ENCODE peak calls at places on chromosomes 13 and 19, in eight cellular contexts. Y is IMR-90, O is fibroblast of lung, J is keratinocyte, X is neuronal stem cell, E is SK-N-SH, N is endothelial cell of umbilical vein, G is colonic mucosa. M is an unnamed sample.

GRCh38 chr19:32816555-32817099 is 52.9 kb downstream of the SLC7A9 start:
- DNase-seq in Y (no peak), O (no peak), J (no peak), X (no peak), E (no peak), N (no peak), G (no peak), M (no peak)

GRCh38 chr19:49363265-49364082 is at the start of gene DKKL1:
- DNase-seq in Y (peak), O (peak), J (peak), X (peak), E (peak), N (peak), G (peak), M (peak)

GRCh38 chr19:2578911-2579677 is 103.2 kb downstream of the GADD45B start:
- DNase-seq in Y (peak), O (peak), J (no peak), X (peak), E (peak), N (peak), G (peak), M (no peak)

GRCh38 chr13:52393572-52394357 is 12.2 kb downstream of the THSD1 start:
- DNase-seq in Y (no peak), O (no peak), J (no peak), X (no peak), E (no peak), N (peak), G (no peak), M (no peak)

GRCh38 chr19:2248136-2249009 is 750 bp upstream of the AMH start:
- DNase-seq in Y (no peak), O (no peak), J (no peak), X (no peak), E (peak), N (no peak), G (no peak), M (no peak)

GRCh38 chr19:14439014-14439413 is 5.9 kb downstream of the PKN1 start:
- DNase-seq in Y (no peak), O (no peak), J (no peak), X (no peak), E (no peak), N (no peak), G (no peak), M (no peak)

GRCh38 chr19:20422616-20423205 is 142.9 kb downstream of the ZNF737 start:
- DNase-seq in Y (no peak), O (no peak), J (no peak), X (peak), E (no peak), N (no peak), G (no peak), M (no peak)

GRCh38 chr19:18202759-18203407 is 959 bp downstream of the RAB3A start:
- DNase-seq in Y (no peak), O (no peak), J (no peak), X (no peak), E (peak), N (no peak), G (peak), M (no peak)

GRCh38 chr19:16920816-16921529 is 32.2 kb downstream of the F2RL3 start:
- DNase-seq in Y (peak), O (peak), J (peak), X (no peak), E (no peak), N (no peak), G (no peak), M (no peak)

GRCh38 chr13:29922896-29923295 is 72.5 kb upstream of the UBL3 start:
- DNase-seq in Y (peak), O (peak), J (no peak), X (no peak), E (no peak), N (no peak), G (no peak), M (no peak)

GRCh38 chr13:66624302-66624701 is 605.8 kb downstream of the PCDH9 start:
- DNase-seq in Y (no peak), O (no peak), J (no peak), X (no peak), E (no peak), N (no peak), G (no peak), M (peak)

GRCh38 chr13:71079638-71080037 is 787.4 kb downstream of the DACH1 start:
- DNase-seq in Y (no peak), O (peak), J (no peak), X (no peak), E (no peak), N (peak), G (no peak), M (no peak)

GRCh38 chr19:38799104-38799503 is 10.1 kb downstream of the LGALS7B start:
- DNase-seq in Y (peak), O (no peak), J (no peak), X (no peak), E (no peak), N (no peak), G (no peak), M (no peak)

GRCh38 chr19:10353793-10354391 is 14.5 kb upstream of the ICAM3 start:
- DNase-seq in Y (peak), O (peak), J (no peak), X (peak), E (peak), N (peak), G (no peak), M (no peak)

GRCh38 chr19:42276284-42276683 is 7.2 kb downstream of the CIC start:
- DNase-seq in Y (no peak), O (no peak), J (no peak), X (no peak), E (no peak), N (no peak), G (no peak), M (no peak)

GRCh38 chr19:42279148-42279901 is 10.3 kb downstream of the CIC start:
- DNase-seq in Y (no peak), O (no peak), J (no peak), X (no peak), E (no peak), N (no peak), G (no peak), M (no peak)

GRCh38 chr19:42279902-42280760 is 11.1 kb downstream of the CIC start:
- DNase-seq in Y (peak), O (peak), J (peak), X (peak), E (peak), N (peak), G (peak), M (no peak)

GRCh38 chr19:42276821-42277220 is 7.8 kb downstream of the CIC start:
- DNase-seq in Y (no peak), O (no peak), J (peak), X (no peak), E (no peak), N (no peak), G (no peak), M (no peak)

GRCh38 chr19:42277821-42278809 is 9.1 kb downstream of the CIC start:
- DNase-seq in Y (no peak), O (peak), J (peak), X (no peak), E (peak), N (peak), G (peak), M (no peak)
- H3K9ac ChIP-seq in Y (no peak), O (no peak), J (peak), X (peak), E (peak), N (no peak), G (peak), M (peak)

GRCh38 chr19:6800991-6801396 is 28.5 kb downstream of the VAV1 start:
- DNase-seq in Y (peak), O (peak), J (peak), X (no peak), E (no peak), N (peak), G (no peak), M (no peak)

GRCh38 chr19:6801397-6802086 is 29.0 kb downstream of the VAV1 start:
- DNase-seq in Y (no peak), O (peak), J (no peak), X (no peak), E (peak), N (peak), G (peak), M (peak)

GRCh38 chr19:6806488-6806887 is 34.0 kb downstream of the VAV1 start:
- DNase-seq in Y (no peak), O (no peak), J (no peak), X (no peak), E (no peak), N (no peak), G (no peak), M (no peak)

GRCh38 chr19:6803036-6803404 is 30.5 kb downstream of the VAV1 start:
- DNase-seq in Y (no peak), O (no peak), J (no peak), X (no peak), E (no peak), N (no peak), G (no peak), M (no peak)

GRCh38 chr19:6802336-6803035 is 30.0 kb downstream of the VAV1 start:
- DNase-seq in Y (no peak), O (no peak), J (no peak), X (no peak), E (no peak), N (peak), G (peak), M (no peak)
- H3K9ac ChIP-seq in Y (no peak), O (no peak), J (no peak), X (peak), E (no peak), N (no peak), G (no peak), M (peak)

GRCh38 chr13:99969368-99969933 is 2.1 kb downstream of the ZIC5 start:
- DNase-seq in Y (no peak), O (no peak), J (no peak), X (no peak), E (peak), N (no peak), G (peak), M (no peak)

GRCh38 chr13:99970761-99971575 is 599 bp downstream of the ZIC5 start:
- DNase-seq in Y (no peak), O (no peak), J (no peak), X (no peak), E (peak), N (no peak), G (peak), M (no peak)

GRCh38 chr13:99968521-99969367 is 2.8 kb downstream of the ZIC5 start:
- DNase-seq in Y (no peak), O (no peak), J (no peak), X (no peak), E (peak), N (no peak), G (peak), M (no peak)

GRCh38 chr13:99971576-99972189 is at the start of gene ZIC5:
- DNase-seq in Y (no peak), O (no peak), J (no peak), X (peak), E (peak), N (no peak), G (peak), M (peak)

DNA sequence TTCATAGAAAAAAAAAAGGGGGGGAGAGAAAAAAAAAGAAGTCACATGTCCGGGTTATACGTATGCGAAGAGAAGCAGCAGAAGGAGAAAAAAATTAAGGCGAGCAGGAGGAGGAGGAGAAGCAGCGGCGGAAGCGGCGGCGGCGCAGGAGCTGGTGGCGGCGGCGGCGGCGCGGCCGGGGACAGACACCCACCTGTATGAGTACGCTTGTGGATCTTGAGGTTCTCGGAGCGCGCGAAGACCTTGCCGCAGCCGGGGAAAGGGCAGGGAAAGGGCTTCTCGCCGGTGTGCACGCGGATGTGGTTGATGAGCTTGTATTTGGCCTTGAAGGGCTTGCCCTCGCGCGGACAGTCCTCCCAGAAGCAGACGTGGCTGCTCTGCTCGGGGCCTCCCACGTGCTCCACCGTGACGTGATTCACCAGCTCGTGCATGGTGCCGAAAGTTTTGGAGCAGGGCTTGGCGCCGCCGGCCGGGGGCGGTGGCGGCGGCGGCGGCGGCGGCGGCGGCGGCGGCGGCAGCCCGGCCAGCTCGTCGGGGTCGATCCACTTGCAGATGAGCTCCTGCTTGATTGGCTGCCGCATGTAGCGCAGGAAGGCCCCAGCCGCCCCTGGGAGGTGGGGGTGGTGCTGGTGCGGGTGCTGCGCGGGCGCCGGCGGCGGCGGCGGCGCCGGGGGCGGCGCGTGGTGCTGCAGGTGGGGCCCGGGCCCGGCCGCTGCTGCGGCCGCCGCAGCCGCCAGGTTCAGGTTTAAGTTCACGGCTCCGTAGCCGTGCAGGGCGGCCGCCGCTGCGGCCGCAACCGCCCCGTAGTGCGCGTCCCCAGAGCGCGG is 1.4 kb downstream of the ZIC5 start:
- DNase-seq in Y (no peak), O (peak), J (no peak), X (no peak), E (no peak), N (no peak), G (peak), M (no peak)
- H3K9ac ChIP-seq in Y (no peak), O (no peak), J (no peak), X (peak), E (no peak), N (no peak), G (no peak), M (peak)

GRCh38 chr13:21075303-21076264 is 14.2 kb upstream of the LATS2 start:
- DNase-seq in Y (no peak), O (peak), J (no peak), X (no peak), E (peak), N (peak), G (no peak), M (no peak)

GRCh38 chr13:21076265-21076653 is 14.9 kb upstream of the LATS2 start:
- DNase-seq in Y (no peak), O (no peak), J (no peak), X (no peak), E (no peak), N (no peak), G (no peak), M (no peak)

GRCh38 chr13:21071894-21072293 is 10.5 kb upstream of the LATS2 start:
- DNase-seq in Y (no peak), O (peak), J (no peak), X (no peak), E (no peak), N (no peak), G (no peak), M (no peak)

GRCh38 chr13:21077360-21078353 is 16.3 kb upstream of the LATS2 start:
- DNase-seq in Y (no peak), O (no peak), J (no peak), X (no peak), E (no peak), N (no peak), G (no peak), M (no peak)

GRCh38 chr13:21074601-21075302 is 13.4 kb upstream of the LATS2 start:
- DNase-seq in Y (no peak), O (no peak), J (no peak), X (no peak), E (no peak), N (peak), G (no peak), M (no peak)
- H3K9ac ChIP-seq in Y (no peak), O (no peak), J (no peak), X (no peak), E (peak), N (peak), G (no peak), M (peak)